ENCODE peak calls at places on chromosomes 16 and 17, in four cellular contexts. B is MG63, Y is psoas muscle, P is IMR-90. L is an unnamed sample.

GRCh38 chr17:68600881-68601564 is at the start of gene FAM20A:
- DNase-seq in Y (peak; percentile 42), P (no peak), B (peak; percentile 28), L (peak; percentile 63)

GRCh38 chr17:47821424-47822379 is at the start of gene OSBPL7:
- DNase-seq in Y (peak; percentile 77), P (peak; percentile 87), B (peak; percentile 91), L (peak; percentile 84)

GRCh38 chr16:78871241-78871640 is 729.3 kb downstream of the MAF start:
- DNase-seq in B (no peak), P (no peak), Y (no peak), L (no peak)

GRCh38 chr16:86772231-86772510 is 193.8 kb downstream of the FOXL1 start:
- DNase-seq in P (peak; percentile 42), B (no peak), Y (no peak), L (peak; percentile 34)

GRCh38 chr16:68486671-68487495 is 38.6 kb upstream of the SMPD3 start:
- DNase-seq in Y (no peak), B (peak; percentile 43), P (no peak), L (no peak)

GRCh38 chr17:59527325-59527917 is 38.0 kb upstream of the DHX40 start:
- DNase-seq in B (no peak), P (no peak), Y (no peak), L (no peak)

GRCh38 chr17:19540706-19541370 is 7.2 kb downstream of the SLC47A1 start:
- DNase-seq in B (no peak), P (no peak), Y (no peak), L (no peak)

GRCh38 chr16:31108794-31109558 is 790 bp downstream of the BCKDK start:
- DNase-seq in B (no peak), P (no peak), Y (no peak), L (peak; percentile 20)

GRCh38 chr16:78563905-78564304 is 464.5 kb downstream of the WWOX start:
- DNase-seq in P (no peak), B (no peak), Y (no peak), L (no peak)

GRCh38 chr17:70184770-70185169 is 15.4 kb downstream of the KCNJ2 start:
- DNase-seq in P (peak; percentile 80), B (peak; percentile 72), Y (no peak), L (no peak)

GRCh38 chr16:48687421-48688038 is 77.5 kb upstream of the N4BP1 start:
- DNase-seq in B (peak; percentile 13), Y (peak; percentile 27), P (peak; percentile 67), L (peak; percentile 88)

GRCh38 chr17:40158438-40158837 is 18.1 kb downstream of the CASC3 start:
- DNase-seq in B (no peak), P (no peak), Y (no peak), L (no peak)

GRCh38 chr17:57544834-57545463 is 200.2 kb downstream of the CCDC182 start:
- DNase-seq in Y (no peak), P (no peak), B (no peak), L (no peak)

GRCh38 chr16:67562526-67562917 is at the start of gene CTCF:
- DNase-seq in B (peak; percentile 70), Y (peak; percentile 85), P (peak; percentile 81), L (peak; percentile 94)

GRCh38 chr17:40427002-40427491 is 9.4 kb upstream of the TOP2A start:
- DNase-seq in Y (no peak), B (no peak), P (no peak), L (no peak)

GRCh38 chr16:67719778-67720144 is 645 bp upstream of the GFOD2 start:
- DNase-seq in Y (no peak), B (peak; percentile 10), P (peak; percentile 63), L (peak; percentile 72)

DNA sequence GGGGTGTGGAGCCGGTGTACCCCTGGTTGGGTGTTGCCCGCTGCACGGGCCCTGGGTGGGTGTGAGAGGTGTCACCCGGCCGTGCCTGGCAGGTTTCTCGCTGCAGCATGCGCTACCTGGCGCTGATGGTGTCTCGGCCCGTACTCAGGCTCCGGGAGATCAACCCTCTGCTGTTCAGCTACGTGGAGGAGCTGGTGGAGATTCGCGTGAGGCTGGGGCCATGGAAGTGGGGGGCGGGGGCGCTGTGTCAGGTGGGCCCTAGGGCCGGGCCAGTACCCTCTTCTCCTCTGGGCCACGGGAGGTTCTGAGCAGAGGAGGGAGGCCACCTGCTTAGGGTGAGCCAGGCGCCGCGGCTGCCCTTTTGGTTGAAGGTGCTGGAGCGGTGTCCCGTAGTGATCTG is 13.4 kb downstream of the DEF8 start:
- DNase-seq in B (no peak), Y (no peak), P (no peak), L (no peak)
- H3K36me3 ChIP-seq in B (peaks cover 81% of the 10 kb centered on the region), Y (no peaks in the 10 kb centered on the region), P (peaks cover 49% of the 10 kb centered on the region), L (peaks cover 26% of the 10 kb centered on the region)

DNA sequence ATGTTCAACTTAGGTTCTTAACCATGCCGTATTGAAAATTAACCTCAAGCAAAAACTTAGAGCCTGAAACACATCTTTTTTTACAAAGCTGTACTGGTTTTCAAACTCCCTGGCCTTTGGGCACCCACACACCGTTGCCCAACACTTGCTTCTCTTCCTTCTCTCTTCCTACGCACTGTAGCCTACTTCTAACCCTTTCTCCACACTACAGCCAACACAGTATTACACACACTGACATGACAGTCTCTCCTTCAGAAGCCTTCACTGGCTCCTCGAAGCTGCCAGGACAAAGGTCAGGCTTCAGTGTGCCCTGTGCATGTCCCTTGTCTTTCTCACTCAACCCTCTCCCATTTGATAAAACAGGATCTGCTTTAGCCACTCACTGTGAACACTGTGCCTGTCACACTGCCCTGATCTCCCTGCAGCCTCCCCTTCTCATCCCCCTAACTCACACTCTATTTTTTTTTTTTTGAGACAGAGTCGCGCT is 8.0 kb downstream of the FANCA start:
- DNase-seq in P (no peak), B (no peak), Y (no peak), L (no peak)
- H3K36me3 ChIP-seq in P (peaks cover 3% of the 10 kb centered on the region), B (peaks cover 12% of the 10 kb centered on the region), Y (no peaks in the 10 kb centered on the region), L (no peaks in the 10 kb centered on the region)

DNA sequence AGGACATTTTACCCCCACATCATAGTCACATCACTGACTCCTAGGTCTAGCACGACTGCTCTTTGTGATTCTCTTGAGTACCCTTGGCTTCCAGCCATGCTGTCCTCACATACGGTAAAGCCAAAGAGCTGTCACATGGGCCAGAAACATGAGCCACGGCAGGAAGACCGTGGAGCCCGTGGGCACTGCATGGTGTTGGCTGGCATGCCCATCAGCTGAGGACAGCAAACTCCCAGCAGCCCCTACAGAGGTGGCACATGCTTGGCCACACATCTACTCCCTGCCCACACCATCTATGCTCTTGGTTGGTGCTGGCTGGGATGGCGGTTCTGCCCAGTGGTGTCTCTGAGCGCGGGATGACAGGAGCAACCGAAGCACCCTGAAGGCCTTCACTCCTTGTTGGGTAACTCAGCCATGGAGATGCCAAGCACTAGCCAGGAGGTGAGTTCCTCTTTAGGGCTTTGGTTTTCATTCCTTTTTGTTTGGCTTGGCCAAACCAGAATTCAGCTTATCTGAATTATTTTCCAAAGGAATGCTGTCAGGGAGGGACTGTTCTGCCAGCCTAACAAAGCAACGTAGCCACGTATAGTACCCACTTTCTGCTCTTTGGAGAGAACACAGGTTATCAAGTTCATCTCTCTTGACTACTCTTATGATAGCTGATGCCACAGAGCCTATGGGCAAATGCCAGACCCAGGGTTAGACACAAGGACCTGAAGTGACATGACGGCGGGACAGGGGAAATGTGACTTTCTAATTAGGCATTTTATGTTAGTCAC is 10.0 kb downstream of the TNFAIP1 start:
- DNase-seq in P (no peak), B (peak; percentile 22), Y (no peak), L (no peak)
- H3K36me3 ChIP-seq in P (peaks cover 81% of the 10 kb centered on the region), B (peaks cover 87% of the 10 kb centered on the region), Y (peaks cover 15% of the 10 kb centered on the region), L (peaks cover 97% of the 10 kb centered on the region)

GRCh38 chr17:44930667-44931066 is 15.4 kb upstream of the GFAP start:
- DNase-seq in Y (no peak), P (no peak), B (no peak), L (no peak)
- H3K36me3 ChIP-seq in Y (no peaks in the 10 kb centered on the region), P (peaks cover 12% of the 10 kb centered on the region), B (peaks cover 100% of the 10 kb centered on the region), L (no peaks in the 10 kb centered on the region)

GRCh38 chr16:23072769-23073549 is 76.3 kb downstream of the USP31 start:
- DNase-seq in B (no peak), Y (no peak), P (peak; percentile 63), L (no peak)

GRCh38 chr16:23074423-23074822 is 74.8 kb downstream of the USP31 start:
- DNase-seq in P (no peak), B (no peak), Y (no peak), L (no peak)

GRCh38 chr16:23069844-23070243 is 79.4 kb downstream of the USP31 start:
- DNase-seq in Y (no peak), P (no peak), B (no peak), L (no peak)

GRCh38 chr16:23072084-23072599 is 77.1 kb downstream of the USP31 start:
- DNase-seq in B (peak; percentile 68), P (peak; percentile 77), Y (peak; percentile 83), L (no peak)

GRCh38 chr16:23071202-23072083 is 77.8 kb downstream of the USP31 start:
- DNase-seq in B (peak; percentile 39), Y (peak; percentile 30), P (peak; percentile 37), L (no peak)
- H3K36me3 ChIP-seq in B (peaks cover 51% of the 10 kb centered on the region), Y (peaks cover 2% of the 10 kb centered on the region), P (peaks cover 13% of the 10 kb centered on the region), L (peaks cover 47% of the 10 kb centered on the region)

DNA sequence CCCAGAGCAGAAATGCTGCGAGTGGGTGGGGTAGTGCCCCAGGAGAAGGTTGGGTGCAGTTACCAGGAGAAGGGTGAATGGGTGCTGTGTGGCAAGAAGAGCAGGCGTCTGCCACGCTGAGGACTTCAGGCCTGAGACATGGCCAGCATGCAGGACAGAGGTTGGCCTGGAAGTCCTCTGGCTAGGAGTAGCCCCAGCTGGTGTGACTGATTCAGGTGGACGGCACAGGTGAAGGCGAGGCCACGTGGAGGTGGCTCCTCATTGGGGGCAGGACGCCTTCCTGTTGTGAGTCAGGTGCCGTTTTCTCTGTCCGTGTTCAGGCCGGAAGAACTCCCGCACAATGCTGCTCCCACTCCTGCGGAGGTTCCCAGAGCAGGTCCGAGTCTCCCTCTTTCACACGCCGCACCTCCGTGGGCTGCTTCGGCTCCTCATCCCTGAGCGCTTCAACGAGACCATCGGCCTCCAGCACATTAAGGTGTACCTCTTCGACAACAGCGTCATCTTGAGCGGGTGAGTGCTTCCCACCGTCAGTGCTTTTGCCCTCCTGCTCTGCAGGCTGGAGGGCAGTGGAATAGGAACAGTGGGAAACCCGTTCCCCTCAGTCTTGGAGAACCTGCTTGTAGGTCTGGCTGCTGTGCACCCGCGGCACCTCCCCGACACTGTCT is 20.7 kb downstream of the PGS1 start:
- DNase-seq in B (no peak), Y (no peak), P (no peak), L (no peak)
- H3K36me3 ChIP-seq in B (peaks cover 85% of the 10 kb centered on the region), Y (peaks cover 7% of the 10 kb centered on the region), P (peaks cover 75% of the 10 kb centered on the region), L (peaks cover 87% of the 10 kb centered on the region)

GRCh38 chr16:89273741-89274472 is 56.4 kb downstream of the ZNF778 start:
- DNase-seq in B (no peak), P (no peak), Y (no peak), L (no peak)

GRCh38 chr16:89269805-89270665 is 52.5 kb downstream of the ZNF778 start:
- DNase-seq in B (no peak), Y (no peak), P (no peak), L (no peak)

GRCh38 chr16:89270666-89271345 is 53.3 kb downstream of the ZNF778 start:
- DNase-seq in Y (no peak), B (no peak), P (no peak), L (no peak)

GRCh38 chr16:89274561-89275283 is 57.2 kb downstream of the ZNF778 start:
- DNase-seq in B (no peak), P (no peak), Y (no peak), L (no peak)

GRCh38 chr16:89272631-89273030 is 55.1 kb downstream of the ZNF778 start:
- DNase-seq in B (no peak), Y (no peak), P (no peak), L (no peak)
- H3K36me3 ChIP-seq in B (peaks cover 28% of the 10 kb centered on the region), Y (peaks cover 3% of the 10 kb centered on the region), P (peaks cover 74% of the 10 kb centered on the region), L (peaks cover 65% of the 10 kb centered on the region)